ENCODE peak calls at places on chromosomes 1 and 21, in ten cellular contexts. One of them, this sample, is unnamed.

GRCh38 chr1:3738943-3739342 is 13.3 kb upstream of the CCDC27 start:
- DNase-seq in cardiac muscle cell: no peak
- DNase-seq in pancreas: no peak
- DNase-seq in body of pancreas: no peak
- DNase-seq in fibroblast of lung: no peak
- DNase-seq in A549: no peak
- DNase-seq in right atrium auricular region: no peak
- DNase-seq in heart right ventricle: no peak
- DNase-seq in PC-9: no peak
- DNase-seq in sigmoid colon: no peak
- DNase-seq in this sample: no peak

GRCh38 chr1:67747667-67748066 is 62.7 kb downstream of the GADD45A start:
- DNase-seq in cardiac muscle cell: peak; percentile 78
- DNase-seq in pancreas: no peak
- DNase-seq in body of pancreas: no peak
- DNase-seq in fibroblast of lung: no peak
- DNase-seq in A549: no peak
- DNase-seq in right atrium auricular region: no peak
- DNase-seq in heart right ventricle: no peak
- DNase-seq in PC-9: no peak
- DNase-seq in sigmoid colon: no peak
- DNase-seq in this sample: peak; percentile 37

GRCh38 chr1:247331526-247332214 is at the start of gene ZNF496:
- DNase-seq in cardiac muscle cell: peak; percentile 88
- DNase-seq in pancreas: peak; percentile 89
- DNase-seq in body of pancreas: peak; percentile 89
- DNase-seq in fibroblast of lung: peak; percentile 90
- DNase-seq in A549: peak; percentile 89
- DNase-seq in right atrium auricular region: peak; percentile 76
- DNase-seq in heart right ventricle: peak; percentile 86
- DNase-seq in PC-9: peak; percentile 93
- DNase-seq in sigmoid colon: peak; percentile 93
- DNase-seq in this sample: peak; percentile 85

GRCh38 chr21:29477941-29478340 is 179.2 kb downstream of the BACH1 start:
- DNase-seq in cardiac muscle cell: peak; percentile 30
- DNase-seq in pancreas: no peak
- DNase-seq in body of pancreas: no peak
- DNase-seq in fibroblast of lung: peak; percentile 82
- DNase-seq in A549: no peak
- DNase-seq in right atrium auricular region: no peak
- DNase-seq in heart right ventricle: no peak
- DNase-seq in PC-9: no peak
- DNase-seq in sigmoid colon: no peak
- DNase-seq in this sample: peak; percentile 86

GRCh38 chr1:208154040-208154439 is 90.1 kb downstream of the PLXNA2 start:
- DNase-seq in cardiac muscle cell: no peak
- DNase-seq in pancreas: no peak
- DNase-seq in body of pancreas: no peak
- DNase-seq in fibroblast of lung: no peak
- DNase-seq in A549: no peak
- DNase-seq in right atrium auricular region: no peak
- DNase-seq in heart right ventricle: no peak
- DNase-seq in PC-9: no peak
- DNase-seq in sigmoid colon: peak; percentile 37
- DNase-seq in this sample: no peak

GRCh38 chr21:27802816-27803475 is 836.1 kb upstream of the ADAMTS5 start:
- DNase-seq in cardiac muscle cell: peak; percentile 50
- DNase-seq in pancreas: no peak
- DNase-seq in body of pancreas: peak; percentile 21
- DNase-seq in fibroblast of lung: peak; percentile 40
- DNase-seq in A549: peak; percentile 16
- DNase-seq in right atrium auricular region: no peak
- DNase-seq in heart right ventricle: peak; percentile 36
- DNase-seq in PC-9: no peak
- DNase-seq in sigmoid colon: no peak
- DNase-seq in this sample: peak; percentile 60

GRCh38 chr1:41514381-41514780 is 29.9 kb upstream of the EDN2 start:
- DNase-seq in cardiac muscle cell: no peak
- DNase-seq in pancreas: no peak
- DNase-seq in body of pancreas: no peak
- DNase-seq in fibroblast of lung: no peak
- DNase-seq in A549: no peak
- DNase-seq in right atrium auricular region: no peak
- DNase-seq in heart right ventricle: no peak
- DNase-seq in PC-9: peak; percentile 96
- DNase-seq in sigmoid colon: no peak
- DNase-seq in this sample: no peak

GRCh38 chr1:204258213-204259115 is 44.7 kb upstream of the GOLT1A start:
- DNase-seq in cardiac muscle cell: peak; percentile 70
- DNase-seq in pancreas: peak; percentile 53
- DNase-seq in body of pancreas: peak; percentile 71
- DNase-seq in fibroblast of lung: peak; percentile 69
- DNase-seq in A549: peak; percentile 74
- DNase-seq in right atrium auricular region: no peak
- DNase-seq in heart right ventricle: peak; percentile 59
- DNase-seq in PC-9: peak; percentile 52
- DNase-seq in sigmoid colon: no peak
- DNase-seq in this sample: peak; percentile 57

GRCh38 chr1:98749152-98749756 is 87.7 kb downstream of the SNX7 start:
- DNase-seq in cardiac muscle cell: peak; percentile 17
- DNase-seq in pancreas: no peak
- DNase-seq in body of pancreas: no peak
- DNase-seq in fibroblast of lung: peak; percentile 39
- DNase-seq in A549: peak; percentile 2
- DNase-seq in right atrium auricular region: no peak
- DNase-seq in heart right ventricle: no peak
- DNase-seq in PC-9: no peak
- DNase-seq in sigmoid colon: no peak
- DNase-seq in this sample: peak; percentile 30

GRCh38 chr1:243323481-243323880 is 67.6 kb downstream of the SDCCAG8 start:
- DNase-seq in cardiac muscle cell: peak; percentile 4
- DNase-seq in pancreas: no peak
- DNase-seq in body of pancreas: no peak
- DNase-seq in fibroblast of lung: no peak
- DNase-seq in A549: no peak
- DNase-seq in right atrium auricular region: no peak
- DNase-seq in heart right ventricle: no peak
- DNase-seq in PC-9: no peak
- DNase-seq in sigmoid colon: no peak
- DNase-seq in this sample: peak; percentile 29

GRCh38 chr21:35016517-35017188 is 32.4 kb downstream of the RUNX1 start:
- DNase-seq in cardiac muscle cell: no peak
- DNase-seq in pancreas: no peak
- DNase-seq in body of pancreas: no peak
- DNase-seq in fibroblast of lung: no peak
- DNase-seq in A549: no peak
- DNase-seq in right atrium auricular region: no peak
- DNase-seq in heart right ventricle: no peak
- DNase-seq in PC-9: no peak
- DNase-seq in sigmoid colon: no peak
- DNase-seq in this sample: no peak

GRCh38 chr21:35015435-35016024 is 33.6 kb downstream of the RUNX1 start:
- DNase-seq in cardiac muscle cell: no peak
- DNase-seq in pancreas: no peak
- DNase-seq in body of pancreas: no peak
- DNase-seq in fibroblast of lung: no peak
- DNase-seq in A549: no peak
- DNase-seq in right atrium auricular region: no peak
- DNase-seq in heart right ventricle: no peak
- DNase-seq in PC-9: no peak
- DNase-seq in sigmoid colon: no peak
- DNase-seq in this sample: no peak

GRCh38 chr21:35017256-35017655 is 31.8 kb downstream of the RUNX1 start:
- DNase-seq in cardiac muscle cell: no peak
- DNase-seq in pancreas: no peak
- DNase-seq in body of pancreas: no peak
- DNase-seq in fibroblast of lung: no peak
- DNase-seq in A549: no peak
- DNase-seq in right atrium auricular region: no peak
- DNase-seq in heart right ventricle: no peak
- DNase-seq in PC-9: no peak
- DNase-seq in sigmoid colon: no peak
- DNase-seq in this sample: no peak

GRCh38 chr21:35014302-35015044 is 34.6 kb downstream of the RUNX1 start:
- DNase-seq in cardiac muscle cell: peak; percentile 6
- DNase-seq in pancreas: no peak
- DNase-seq in body of pancreas: no peak
- DNase-seq in fibroblast of lung: no peak
- DNase-seq in A549: no peak
- DNase-seq in right atrium auricular region: no peak
- DNase-seq in heart right ventricle: no peak
- DNase-seq in PC-9: peak; percentile 7
- DNase-seq in sigmoid colon: no peak
- DNase-seq in this sample: no peak

DNA sequence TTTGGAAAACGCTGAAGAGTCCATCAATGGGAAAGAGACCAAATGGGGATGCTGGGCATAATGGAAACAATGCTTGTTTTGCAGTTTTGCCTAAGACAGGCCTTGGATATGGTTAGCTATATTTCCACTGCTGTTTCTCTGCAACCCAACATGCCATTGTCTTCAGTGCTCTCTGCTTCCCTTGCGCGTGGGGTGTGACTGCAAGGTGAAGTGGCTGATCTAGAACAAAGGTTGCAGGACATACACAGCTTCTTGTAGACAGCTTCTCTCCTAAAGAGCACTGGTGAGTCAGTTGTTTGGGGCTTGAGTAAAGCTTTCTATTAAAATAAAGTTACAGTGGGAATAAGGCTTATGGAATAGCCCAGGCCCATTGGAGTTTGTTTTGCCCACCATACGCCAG is 33.0 kb downstream of the RUNX1 start:
- DNase-seq in cardiac muscle cell: no peak
- DNase-seq in pancreas: no peak
- DNase-seq in body of pancreas: no peak
- DNase-seq in fibroblast of lung: no peak
- DNase-seq in A549: no peak
- DNase-seq in right atrium auricular region: no peak
- DNase-seq in heart right ventricle: no peak
- DNase-seq in PC-9: no peak
- DNase-seq in sigmoid colon: no peak
- DNase-seq in this sample: no peak
- TF ChIP-seq CTCF in cardiac muscle cell: no peak
- TF ChIP-seq CTCF in pancreas: no peak
- TF ChIP-seq CTCF in body of pancreas: no peak
- TF ChIP-seq CTCF in fibroblast of lung: no peak
- TF ChIP-seq CTCF in A549: no peak
- TF ChIP-seq CTCF in right atrium auricular region: no peak
- TF ChIP-seq CTCF in heart right ventricle: no peak
- TF ChIP-seq CTCF in PC-9: no peak
- TF ChIP-seq CTCF in sigmoid colon: no peak
- TF ChIP-seq CTCF in this sample: no peak

DNA sequence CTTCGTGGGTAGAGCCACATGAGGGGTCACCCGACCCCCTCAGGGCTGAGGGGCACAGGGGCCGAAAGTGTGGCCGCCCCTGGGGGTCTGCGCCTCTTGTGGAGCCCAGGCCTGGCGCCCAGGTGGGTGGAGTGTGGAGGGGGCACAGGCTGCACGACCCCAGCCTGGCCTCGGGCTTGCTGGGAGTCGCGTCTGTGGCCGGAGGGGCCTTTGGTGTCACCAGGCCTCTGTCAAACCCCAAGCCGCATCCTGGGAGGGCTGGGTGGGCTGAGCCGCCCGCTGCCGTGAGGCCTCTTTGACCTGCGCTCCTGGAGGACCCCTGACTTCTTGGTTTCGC is 60.7 kb downstream of the FAAP20 start:
- DNase-seq in cardiac muscle cell: no peak
- DNase-seq in pancreas: no peak
- DNase-seq in body of pancreas: no peak
- DNase-seq in fibroblast of lung: no peak
- DNase-seq in A549: no peak
- DNase-seq in right atrium auricular region: no peak
- DNase-seq in heart right ventricle: no peak
- DNase-seq in PC-9: no peak
- DNase-seq in sigmoid colon: no peak
- DNase-seq in this sample: no peak
- H3K4me3 ChIP-seq in cardiac muscle cell: peak overlapping the region; percentile 25
- H3K4me3 ChIP-seq in pancreas: peak overlapping the region; percentile 20
- H3K4me3 ChIP-seq in body of pancreas: no peak overlapping the region
- H3K4me3 ChIP-seq in fibroblast of lung: peak overlapping the region; percentile 57
- H3K4me3 ChIP-seq in A549: peak overlapping the region; percentile 42
- H3K4me3 ChIP-seq in right atrium auricular region: no peak overlapping the region
- H3K4me3 ChIP-seq in heart right ventricle: peak overlapping the region; percentile 60
- H3K4me3 ChIP-seq in PC-9: peak overlapping the region; percentile 65
- H3K4me3 ChIP-seq in sigmoid colon: peak overlapping the region; percentile 54
- H3K4me3 ChIP-seq in this sample: peak overlapping the region; percentile 43

GRCh38 chr1:195577748-195578147 is 1030.5 kb downstream of the KCNT2 start:
- DNase-seq in cardiac muscle cell: no peak
- DNase-seq in pancreas: no peak
- DNase-seq in body of pancreas: no peak
- DNase-seq in fibroblast of lung: no peak
- DNase-seq in A549: no peak
- DNase-seq in right atrium auricular region: no peak
- DNase-seq in heart right ventricle: no peak
- DNase-seq in PC-9: no peak
- DNase-seq in sigmoid colon: no peak
- DNase-seq in this sample: no peak

GRCh38 chr1:195584870-195585624 is 1023.2 kb downstream of the KCNT2 start:
- DNase-seq in cardiac muscle cell: no peak
- DNase-seq in pancreas: no peak
- DNase-seq in body of pancreas: no peak
- DNase-seq in fibroblast of lung: no peak
- DNase-seq in A549: no peak
- DNase-seq in right atrium auricular region: no peak
- DNase-seq in heart right ventricle: no peak
- DNase-seq in PC-9: peak; percentile 6
- DNase-seq in sigmoid colon: no peak
- DNase-seq in this sample: peak; percentile 38

DNA sequence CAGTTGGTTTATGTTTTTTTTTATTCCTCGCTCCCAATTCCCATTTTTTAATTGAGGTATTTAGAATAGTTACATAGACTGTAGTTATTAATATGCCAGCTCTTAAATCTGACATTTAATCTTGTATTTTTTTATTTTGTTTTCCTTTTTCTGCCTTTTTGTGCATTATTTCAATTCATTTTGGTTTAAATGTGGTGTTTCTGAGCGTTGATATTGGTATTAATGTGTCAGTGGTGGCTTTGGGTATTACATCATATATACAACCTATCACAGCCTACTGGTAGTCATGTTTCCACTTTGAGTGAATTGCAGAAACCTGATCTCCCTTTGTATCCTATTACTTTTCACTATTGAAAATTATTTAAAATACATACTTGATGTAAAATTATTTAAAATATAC is 1027.3 kb downstream of the KCNT2 start:
- DNase-seq in cardiac muscle cell: no peak
- DNase-seq in pancreas: no peak
- DNase-seq in body of pancreas: no peak
- DNase-seq in fibroblast of lung: no peak
- DNase-seq in A549: no peak
- DNase-seq in right atrium auricular region: no peak
- DNase-seq in heart right ventricle: no peak
- DNase-seq in PC-9: no peak
- DNase-seq in sigmoid colon: no peak
- DNase-seq in this sample: no peak
- TF ChIP-seq CTCF in cardiac muscle cell: no peak
- TF ChIP-seq CTCF in pancreas: peak; percentile 11
- TF ChIP-seq CTCF in body of pancreas: no peak
- TF ChIP-seq CTCF in fibroblast of lung: no peak
- TF ChIP-seq CTCF in A549: no peak
- TF ChIP-seq CTCF in right atrium auricular region: peak; percentile 37
- TF ChIP-seq CTCF in heart right ventricle: no peak
- TF ChIP-seq CTCF in PC-9: no peak
- TF ChIP-seq CTCF in sigmoid colon: no peak
- TF ChIP-seq CTCF in this sample: peak; percentile 10

GRCh38 chr1:117820694-117821381 is 108.6 kb downstream of the GDAP2 start:
- DNase-seq in cardiac muscle cell: no peak
- DNase-seq in pancreas: no peak
- DNase-seq in body of pancreas: no peak
- DNase-seq in fibroblast of lung: peak; percentile 38
- DNase-seq in A549: no peak
- DNase-seq in right atrium auricular region: no peak
- DNase-seq in heart right ventricle: no peak
- DNase-seq in PC-9: no peak
- DNase-seq in sigmoid colon: no peak
- DNase-seq in this sample: peak; percentile 77
- H3K4me3 ChIP-seq in cardiac muscle cell: no peak overlapping the region
- H3K4me3 ChIP-seq in pancreas: no peak overlapping the region
- H3K4me3 ChIP-seq in body of pancreas: no peak overlapping the region
- H3K4me3 ChIP-seq in fibroblast of lung: no peak overlapping the region
- H3K4me3 ChIP-seq in A549: no peak overlapping the region
- H3K4me3 ChIP-seq in right atrium auricular region: no peak overlapping the region
- H3K4me3 ChIP-seq in heart right ventricle: no peak overlapping the region
- H3K4me3 ChIP-seq in PC-9: no peak overlapping the region
- H3K4me3 ChIP-seq in sigmoid colon: no peak overlapping the region
- H3K4me3 ChIP-seq in this sample: no peak overlapping the region

This sample was measured in fibroblast of mammary gland.